ENCODE peak calls at places on chromosome 4, in eight cellular contexts. One of them, this sample, is unnamed.

GRCh38 chr4:173417833-173418232 is 18.9 kb upstream of the SCRG1 start:
- DNase-seq in aorta: no peak
- DNase-seq in HFF-Myc: no peak
- DNase-seq in thoracic aorta: no peak
- DNase-seq in esophagus squamous epithelium: no peak
- DNase-seq in GM12865: no peak
- DNase-seq in astrocyte of the spinal cord: no peak
- DNase-seq in lower leg skin: no peak
- DNase-seq in this sample: no peak

GRCh38 chr4:113450681-113451080 is 310.9 kb downstream of the CAMK2D start:
- DNase-seq in aorta: no peak
- DNase-seq in HFF-Myc: no peak
- DNase-seq in thoracic aorta: no peak
- DNase-seq in esophagus squamous epithelium: no peak
- DNase-seq in GM12865: no peak
- DNase-seq in astrocyte of the spinal cord: no peak
- DNase-seq in lower leg skin: no peak
- DNase-seq in this sample: no peak

GRCh38 chr4:148162554-148162953 is 279.7 kb downstream of the NR3C2 start:
- DNase-seq in aorta: no peak
- DNase-seq in HFF-Myc: no peak
- DNase-seq in thoracic aorta: no peak
- DNase-seq in esophagus squamous epithelium: no peak
- DNase-seq in GM12865: no peak
- DNase-seq in astrocyte of the spinal cord: no peak
- DNase-seq in lower leg skin: no peak
- DNase-seq in this sample: no peak

GRCh38 chr4:21780158-21780557 is 168.4 kb downstream of the KCNIP4 start:
- DNase-seq in aorta: no peak
- DNase-seq in HFF-Myc: no peak
- DNase-seq in thoracic aorta: no peak
- DNase-seq in esophagus squamous epithelium: no peak
- DNase-seq in GM12865: no peak
- DNase-seq in astrocyte of the spinal cord: no peak
- DNase-seq in lower leg skin: no peak
- DNase-seq in this sample: no peak

GRCh38 chr4:177012918-177013545 is 220.3 kb upstream of the VEGFC start:
- DNase-seq in aorta: no peak
- DNase-seq in HFF-Myc: no peak
- DNase-seq in thoracic aorta: no peak
- DNase-seq in esophagus squamous epithelium: no peak
- DNase-seq in GM12865: no peak
- DNase-seq in astrocyte of the spinal cord: no peak
- DNase-seq in lower leg skin: no peak
- DNase-seq in this sample: no peak

GRCh38 chr4:85703098-85703497 is 228.1 kb downstream of the ARHGAP24 start:
- DNase-seq in aorta: no peak
- DNase-seq in HFF-Myc: no peak
- DNase-seq in thoracic aorta: no peak
- DNase-seq in esophagus squamous epithelium: no peak
- DNase-seq in GM12865: no peak
- DNase-seq in astrocyte of the spinal cord: no peak
- DNase-seq in lower leg skin: no peak
- DNase-seq in this sample: no peak

GRCh38 chr4:10599574-10599973 is 85.0 kb downstream of the CLNK start:
- DNase-seq in aorta: no peak
- DNase-seq in HFF-Myc: no peak
- DNase-seq in thoracic aorta: no peak
- DNase-seq in esophagus squamous epithelium: no peak
- DNase-seq in GM12865: no peak
- DNase-seq in astrocyte of the spinal cord: no peak
- DNase-seq in lower leg skin: no peak
- DNase-seq in this sample: no peak

GRCh38 chr4:37767546-37767945 is 58.9 kb upstream of the PGM2 start:
- DNase-seq in aorta: peak
- DNase-seq in HFF-Myc: no peak
- DNase-seq in thoracic aorta: no peak
- DNase-seq in esophagus squamous epithelium: no peak
- DNase-seq in GM12865: peak
- DNase-seq in astrocyte of the spinal cord: peak
- DNase-seq in lower leg skin: peak
- DNase-seq in this sample: peak

GRCh38 chr4:4937926-4938325 is 78.5 kb downstream of the MSX1 start:
- DNase-seq in aorta: no peak
- DNase-seq in HFF-Myc: no peak
- DNase-seq in thoracic aorta: no peak
- DNase-seq in esophagus squamous epithelium: no peak
- DNase-seq in GM12865: no peak
- DNase-seq in astrocyte of the spinal cord: no peak
- DNase-seq in lower leg skin: no peak
- DNase-seq in this sample: no peak

GRCh38 chr4:107083-107443 is 17.2 kb upstream of the ZNF718 start:
- DNase-seq in aorta: no peak
- DNase-seq in HFF-Myc: no peak
- DNase-seq in thoracic aorta: no peak
- DNase-seq in esophagus squamous epithelium: no peak
- DNase-seq in GM12865: no peak
- DNase-seq in astrocyte of the spinal cord: no peak
- DNase-seq in lower leg skin: no peak
- DNase-seq in this sample: no peak
- H3K4me3 ChIP-seq in aorta: peak
- H3K4me3 ChIP-seq in HFF-Myc: no peak
- H3K4me3 ChIP-seq in thoracic aorta: peak
- H3K4me3 ChIP-seq in esophagus squamous epithelium: no peak
- H3K4me3 ChIP-seq in GM12865: no peak
- H3K4me3 ChIP-seq in astrocyte of the spinal cord: no peak
- H3K4me3 ChIP-seq in lower leg skin: no peak
- H3K4me3 ChIP-seq in this sample: no peak

GRCh38 chr4:74014332-74014731 is 15.9 kb upstream of the CXCL5 start:
- DNase-seq in aorta: no peak
- DNase-seq in HFF-Myc: no peak
- DNase-seq in thoracic aorta: no peak
- DNase-seq in esophagus squamous epithelium: no peak
- DNase-seq in GM12865: no peak
- DNase-seq in astrocyte of the spinal cord: no peak
- DNase-seq in lower leg skin: no peak
- DNase-seq in this sample: no peak
- H3K4me3 ChIP-seq in aorta: no peak
- H3K4me3 ChIP-seq in HFF-Myc: no peak
- H3K4me3 ChIP-seq in thoracic aorta: no peak
- H3K4me3 ChIP-seq in esophagus squamous epithelium: no peak
- H3K4me3 ChIP-seq in GM12865: no peak
- H3K4me3 ChIP-seq in astrocyte of the spinal cord: no peak
- H3K4me3 ChIP-seq in lower leg skin: no peak
- H3K4me3 ChIP-seq in this sample: no peak

GRCh38 chr4:99276454-99276853 is 14.3 kb downstream of the ADH1A start:
- DNase-seq in aorta: no peak
- DNase-seq in HFF-Myc: no peak
- DNase-seq in thoracic aorta: no peak
- DNase-seq in esophagus squamous epithelium: no peak
- DNase-seq in GM12865: no peak
- DNase-seq in astrocyte of the spinal cord: no peak
- DNase-seq in lower leg skin: no peak
- DNase-seq in this sample: no peak
- H3K4me3 ChIP-seq in aorta: no peak
- H3K4me3 ChIP-seq in HFF-Myc: no peak
- H3K4me3 ChIP-seq in thoracic aorta: no peak
- H3K4me3 ChIP-seq in esophagus squamous epithelium: no peak
- H3K4me3 ChIP-seq in GM12865: no peak
- H3K4me3 ChIP-seq in astrocyte of the spinal cord: no peak
- H3K4me3 ChIP-seq in lower leg skin: no peak
- H3K4me3 ChIP-seq in this sample: no peak

DNA sequence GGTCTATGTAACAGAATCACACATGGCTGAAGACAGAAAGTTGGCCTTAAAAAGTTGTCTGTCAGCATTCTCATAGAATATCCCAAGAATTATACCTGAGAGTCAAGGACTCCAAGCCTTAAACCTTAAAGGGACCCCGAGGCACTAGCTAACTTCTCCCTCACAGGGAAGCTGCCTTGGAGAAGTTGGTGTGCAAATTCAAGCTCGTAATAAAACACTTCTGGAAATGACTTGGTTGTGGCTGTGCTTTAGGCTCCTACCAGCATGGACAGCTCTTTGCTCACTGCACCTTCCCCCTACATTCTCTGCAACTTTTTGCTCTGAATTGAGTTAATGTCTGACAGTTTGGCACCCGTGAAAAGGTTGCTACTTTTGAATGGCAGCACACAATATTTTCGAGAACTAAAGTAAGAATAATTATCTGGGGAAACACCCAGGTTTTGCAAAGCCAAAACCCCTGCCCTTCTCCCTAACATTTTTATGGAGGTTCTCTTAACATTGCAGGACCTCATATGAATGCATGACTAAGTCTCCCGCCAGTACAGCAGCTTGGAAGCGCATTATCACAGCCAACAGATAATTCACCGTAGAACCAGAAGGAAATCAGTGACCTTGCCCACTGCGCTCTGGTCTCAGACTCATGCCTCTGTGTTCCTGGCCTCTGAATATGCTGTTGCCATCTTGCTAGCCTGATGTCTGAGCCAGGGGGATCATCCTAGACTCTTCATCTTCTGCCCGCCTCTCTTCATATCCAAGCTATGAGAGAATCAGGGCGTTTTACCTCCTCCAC is 91.0 kb downstream of the MGST2 start:
- DNase-seq in aorta: no peak
- DNase-seq in HFF-Myc: no peak
- DNase-seq in thoracic aorta: no peak
- DNase-seq in esophagus squamous epithelium: no peak
- DNase-seq in GM12865: no peak
- DNase-seq in astrocyte of the spinal cord: no peak
- DNase-seq in lower leg skin: no peak
- DNase-seq in this sample: no peak
- H3K4me3 ChIP-seq in aorta: no peak
- H3K4me3 ChIP-seq in HFF-Myc: no peak
- H3K4me3 ChIP-seq in thoracic aorta: no peak
- H3K4me3 ChIP-seq in esophagus squamous epithelium: no peak
- H3K4me3 ChIP-seq in GM12865: no peak
- H3K4me3 ChIP-seq in astrocyte of the spinal cord: no peak
- H3K4me3 ChIP-seq in lower leg skin: no peak
- H3K4me3 ChIP-seq in this sample: no peak

GRCh38 chr4:54058171-54058570 is 6.2 kb downstream of the CHIC2 start:
- DNase-seq in aorta: no peak
- DNase-seq in HFF-Myc: no peak
- DNase-seq in thoracic aorta: no peak
- DNase-seq in esophagus squamous epithelium: no peak
- DNase-seq in GM12865: peak
- DNase-seq in astrocyte of the spinal cord: no peak
- DNase-seq in lower leg skin: no peak
- DNase-seq in this sample: no peak
- H3K4me3 ChIP-seq in aorta: no peak
- H3K4me3 ChIP-seq in HFF-Myc: no peak
- H3K4me3 ChIP-seq in thoracic aorta: no peak
- H3K4me3 ChIP-seq in esophagus squamous epithelium: no peak
- H3K4me3 ChIP-seq in GM12865: no peak
- H3K4me3 ChIP-seq in astrocyte of the spinal cord: no peak
- H3K4me3 ChIP-seq in lower leg skin: no peak
- H3K4me3 ChIP-seq in this sample: no peak

GRCh38 chr4:17057035-17057434 is 158.6 kb upstream of the LDB2 start:
- DNase-seq in aorta: no peak
- DNase-seq in HFF-Myc: no peak
- DNase-seq in thoracic aorta: no peak
- DNase-seq in esophagus squamous epithelium: no peak
- DNase-seq in GM12865: no peak
- DNase-seq in astrocyte of the spinal cord: no peak
- DNase-seq in lower leg skin: no peak
- DNase-seq in this sample: no peak

GRCh38 chr4:17060230-17060629 is 161.8 kb upstream of the LDB2 start:
- DNase-seq in aorta: no peak
- DNase-seq in HFF-Myc: no peak
- DNase-seq in thoracic aorta: no peak
- DNase-seq in esophagus squamous epithelium: no peak
- DNase-seq in GM12865: no peak
- DNase-seq in astrocyte of the spinal cord: no peak
- DNase-seq in lower leg skin: no peak
- DNase-seq in this sample: no peak

GRCh38 chr4:17059192-17059634 is 160.8 kb upstream of the LDB2 start:
- DNase-seq in aorta: no peak
- DNase-seq in HFF-Myc: no peak
- DNase-seq in thoracic aorta: no peak
- DNase-seq in esophagus squamous epithelium: no peak
- DNase-seq in GM12865: no peak
- DNase-seq in astrocyte of the spinal cord: peak
- DNase-seq in lower leg skin: peak
- DNase-seq in this sample: no peak

GRCh38 chr4:17055788-17056187 is 157.3 kb upstream of the LDB2 start:
- DNase-seq in aorta: no peak
- DNase-seq in HFF-Myc: peak
- DNase-seq in thoracic aorta: no peak
- DNase-seq in esophagus squamous epithelium: no peak
- DNase-seq in GM12865: no peak
- DNase-seq in astrocyte of the spinal cord: peak
- DNase-seq in lower leg skin: no peak
- DNase-seq in this sample: no peak

GRCh38 chr4:17058506-17058905 is 160.1 kb upstream of the LDB2 start:
- DNase-seq in aorta: no peak
- DNase-seq in HFF-Myc: peak
- DNase-seq in thoracic aorta: no peak
- DNase-seq in esophagus squamous epithelium: no peak
- DNase-seq in GM12865: no peak
- DNase-seq in astrocyte of the spinal cord: no peak
- DNase-seq in lower leg skin: no peak
- DNase-seq in this sample: no peak
- H3K4me3 ChIP-seq in aorta: no peak
- H3K4me3 ChIP-seq in HFF-Myc: peak
- H3K4me3 ChIP-seq in thoracic aorta: no peak
- H3K4me3 ChIP-seq in esophagus squamous epithelium: no peak
- H3K4me3 ChIP-seq in GM12865: no peak
- H3K4me3 ChIP-seq in astrocyte of the spinal cord: no peak
- H3K4me3 ChIP-seq in lower leg skin: no peak
- H3K4me3 ChIP-seq in this sample: no peak

GRCh38 chr4:6956434-6957147 is 47.0 kb downstream of the TBC1D14 start:
- DNase-seq in aorta: no peak
- DNase-seq in HFF-Myc: no peak
- DNase-seq in thoracic aorta: no peak
- DNase-seq in esophagus squamous epithelium: no peak
- DNase-seq in GM12865: no peak
- DNase-seq in astrocyte of the spinal cord: no peak
- DNase-seq in lower leg skin: no peak
- DNase-seq in this sample: no peak

GRCh38 chr4:6951880-6952381 is 42.3 kb downstream of the TBC1D14 start:
- DNase-seq in aorta: no peak
- DNase-seq in HFF-Myc: no peak
- DNase-seq in thoracic aorta: no peak
- DNase-seq in esophagus squamous epithelium: no peak
- DNase-seq in GM12865: no peak
- DNase-seq in astrocyte of the spinal cord: no peak
- DNase-seq in lower leg skin: no peak
- DNase-seq in this sample: no peak

GRCh38 chr4:6956087-6956433 is 46.4 kb downstream of the TBC1D14 start:
- DNase-seq in aorta: no peak
- DNase-seq in HFF-Myc: no peak
- DNase-seq in thoracic aorta: no peak
- DNase-seq in esophagus squamous epithelium: no peak
- DNase-seq in GM12865: no peak
- DNase-seq in astrocyte of the spinal cord: no peak
- DNase-seq in lower leg skin: no peak
- DNase-seq in this sample: no peak

GRCh38 chr4:6955261-6955911 is 45.8 kb downstream of the TBC1D14 start:
- DNase-seq in aorta: no peak
- DNase-seq in HFF-Myc: no peak
- DNase-seq in thoracic aorta: no peak
- DNase-seq in esophagus squamous epithelium: no peak
- DNase-seq in GM12865: no peak
- DNase-seq in astrocyte of the spinal cord: no peak
- DNase-seq in lower leg skin: no peak
- DNase-seq in this sample: peak

GRCh38 chr4:6953751-6954380 is 44.2 kb downstream of the TBC1D14 start:
- DNase-seq in aorta: peak
- DNase-seq in HFF-Myc: peak
- DNase-seq in thoracic aorta: peak
- DNase-seq in esophagus squamous epithelium: no peak
- DNase-seq in GM12865: no peak
- DNase-seq in astrocyte of the spinal cord: peak
- DNase-seq in lower leg skin: peak
- DNase-seq in this sample: peak
- H3K4me3 ChIP-seq in aorta: no peak
- H3K4me3 ChIP-seq in HFF-Myc: peak
- H3K4me3 ChIP-seq in thoracic aorta: peak
- H3K4me3 ChIP-seq in esophagus squamous epithelium: peak
- H3K4me3 ChIP-seq in GM12865: no peak
- H3K4me3 ChIP-seq in astrocyte of the spinal cord: no peak
- H3K4me3 ChIP-seq in lower leg skin: no peak
- H3K4me3 ChIP-seq in this sample: no peak

This sample was measured in mucosa of descending colon.